ENCODE peak calls at places on chromosomes 5 and 9, in seven cellular contexts. F, Y, G, A, O, D and E are unnamed samples.

GRCh38 chr9:135716045-135716444 is 14.1 kb downstream of the KCNT1 start:
- DNase-seq in F (no peak), Y (no peak), G (no peak), A (no peak), O (no peak), D (no peak), E (no peak)

GRCh38 chr5:147483961-147484707 is 25.7 kb downstream of the DPYSL3 start:
- DNase-seq in F (no peak), Y (no peak), G (peak), A (no peak), O (peak), D (no peak), E (peak)

GRCh38 chr5:169978744-169979143 is 1.6 kb downstream of the INSYN2B start:
- DNase-seq in F (no peak), Y (no peak), G (peak), A (no peak), O (peak), D (no peak), E (no peak)

GRCh38 chr5:31853398-31854135 is 214.6 kb downstream of the PDZD2 start:
- DNase-seq in F (no peak), Y (no peak), G (no peak), A (no peak), O (no peak), D (no peak), E (no peak)

GRCh38 chr9:109997682-109998081 is 210.3 kb downstream of the C9orf152 start:
- DNase-seq in F (no peak), Y (no peak), G (no peak), A (no peak), O (no peak), D (no peak), E (no peak)

GRCh38 chr5:66080664-66081063 is 63.4 kb upstream of the SREK1 start:
- DNase-seq in F (no peak), Y (no peak), G (peak), A (no peak), O (no peak), D (no peak), E (no peak)

GRCh38 chr5:134140530-134141201 is 26.2 kb downstream of the TCF7 start:
- DNase-seq in F (peak), Y (peak), G (peak), A (no peak), O (peak), D (no peak), E (peak)

GRCh38 chr5:88692979-88693932 is 189.7 kb downstream of the MEF2C start:
- DNase-seq in F (no peak), Y (no peak), G (no peak), A (no peak), O (no peak), D (no peak), E (no peak)

GRCh38 chr5:16550316-16550952 is 66.4 kb downstream of the RETREG1 start:
- DNase-seq in F (no peak), Y (peak), G (peak), A (peak), O (peak), D (no peak), E (peak)

GRCh38 chr5:66742896-66743247 is 146.7 kb downstream of the MAST4 start:
- DNase-seq in F (no peak), Y (peak), G (no peak), A (no peak), O (no peak), D (no peak), E (no peak)

GRCh38 chr5:150694638-150695037 is 6.2 kb downstream of the RBM22 start:
- DNase-seq in F (no peak), Y (no peak), G (peak), A (no peak), O (peak), D (no peak), E (no peak)

GRCh38 chr5:36206913-36207312 is 34.8 kb downstream of the NADK2 start:
- DNase-seq in F (no peak), Y (no peak), G (peak), A (no peak), O (no peak), D (no peak), E (no peak)